ENCODE peak calls at places on chromosome 15, in seven cellular contexts. A is SK-N-SH, D is GM12891, P is stomach, N is HCT116, Y is sigmoid colon, I is HL-60. H is an unnamed sample.

GRCh38 chr15:44584162-44584749 is 47.3 kb downstream of the EIF3J start:
- DNase-seq in Y (no peak), D (no peak), I (no peak), N (peak), P (peak), A (peak), H (peak)

GRCh38 chr15:64149424-64150235 is 1.9 kb upstream of the SNX22 start:
- DNase-seq in Y (no peak), N (no peak), A (no peak), P (no peak), D (no peak), I (no peak), H (no peak)

GRCh38 chr15:76588811-76589747 is 252.5 kb downstream of the ISL2 start:
- DNase-seq in N (no peak), P (no peak), I (no peak), D (no peak), Y (no peak), A (no peak), H (peak)

GRCh38 chr15:81074773-81075172 is 59.3 kb upstream of the CFAP161 start:
- DNase-seq in A (no peak), D (no peak), P (no peak), N (no peak), I (no peak), Y (no peak), H (no peak)

GRCh38 chr15:31598620-31599019 is 272.0 kb downstream of the KLF13 start:
- DNase-seq in A (no peak), I (no peak), N (no peak), D (no peak), P (no peak), Y (no peak), H (peak)

GRCh38 chr15:92304239-92304975 is 89.3 kb upstream of the ST8SIA2 start:
- DNase-seq in P (no peak), N (no peak), Y (no peak), A (no peak), D (no peak), I (no peak), H (no peak)

GRCh38 chr15:57118013-57118799 is 199.8 kb downstream of the TCF12 start:
- DNase-seq in N (peak), Y (no peak), D (no peak), P (no peak), A (no peak), I (no peak), H (no peak)

GRCh38 chr15:69311319-69311721 is 12.6 kb downstream of the PAQR5 start:
- DNase-seq in N (no peak), Y (no peak), P (no peak), I (no peak), D (no peak), A (no peak), H (no peak)

GRCh38 chr15:94844533-94845390 is 613.4 kb downstream of the MCTP2 start:
- DNase-seq in N (no peak), A (peak), I (no peak), Y (peak), P (peak), D (no peak), H (peak)

GRCh38 chr15:70272565-70273355 is 175.0 kb upstream of the TLE3 start:
- DNase-seq in P (no peak), A (peak), I (no peak), N (no peak), Y (peak), D (no peak), H (no peak)

GRCh38 chr15:101201411-101202174 is 50.3 kb downstream of the CHSY1 start:
- DNase-seq in N (peak), A (peak), D (no peak), P (peak), I (peak), Y (peak), H (peak)

GRCh38 chr15:55289573-55290360 is at the start of gene RAB27A:
- DNase-seq in N (peak), I (no peak), P (peak), A (peak), D (peak), Y (peak), H (peak)

GRCh38 chr15:62972814-62973213 is 69.7 kb upstream of the TPM1 start:
- DNase-seq in Y (no peak), P (no peak), D (no peak), I (no peak), A (no peak), N (no peak), H (no peak)

GRCh38 chr15:71752604-71753289 is 57.6 kb upstream of the NR2E3 start:
- DNase-seq in N (peak), D (peak), A (peak), I (no peak), P (no peak), Y (no peak), H (peak)

GRCh38 chr15:95826388-95826781 is 504.1 kb upstream of the NR2F2 start:
- DNase-seq in Y (no peak), I (no peak), N (no peak), D (no peak), A (no peak), P (no peak), H (no peak)

GRCh38 chr15:60682115-60682514 is 203.2 kb upstream of the ICE2 start:
- DNase-seq in A (no peak), N (no peak), D (no peak), P (no peak), Y (no peak), I (no peak), H (no peak)

GRCh38 chr15:41983621-41984571 is 11.5 kb upstream of the EHD4 start:
- DNase-seq in N (no peak), P (peak), Y (peak), A (no peak), I (no peak), D (no peak), H (peak)

GRCh38 chr15:60477164-60477563 is 1.8 kb downstream of the ICE2 start:
- DNase-seq in D (no peak), N (no peak), P (no peak), Y (no peak), I (no peak), A (no peak), H (no peak)

GRCh38 chr15:47366884-47367283 is 350.4 kb upstream of the SEMA6D start:
- DNase-seq in D (no peak), P (no peak), Y (no peak), I (no peak), N (no peak), A (no peak), H (no peak)

GRCh38 chr15:93152264-93152884 is 63.4 kb upstream of the RGMA start:
- DNase-seq in D (no peak), I (no peak), P (no peak), Y (no peak), N (no peak), A (no peak), H (peak)

GRCh38 chr15:90019611-90020010 is 18.5 kb downstream of the ZNF710 start:
- DNase-seq in D (no peak), I (no peak), A (no peak), P (no peak), N (no peak), Y (peak), H (peak)

GRCh38 chr15:90022345-90022744 is 21.2 kb downstream of the ZNF710 start:
- DNase-seq in P (no peak), Y (peak), A (no peak), D (no peak), I (no peak), N (no peak), H (peak)

GRCh38 chr15:90021108-90021507 is 20.0 kb downstream of the ZNF710 start:
- DNase-seq in N (no peak), A (no peak), Y (peak), I (no peak), P (no peak), D (no peak), H (peak)

GRCh38 chr15:90018216-90018831 is 17.2 kb downstream of the ZNF710 start:
- DNase-seq in D (no peak), Y (peak), A (no peak), P (no peak), N (no peak), I (no peak), H (peak)

GRCh38 chr15:90020041-90020735 is 19.1 kb downstream of the ZNF710 start:
- DNase-seq in P (no peak), D (no peak), N (no peak), A (no peak), Y (peak), I (no peak), H (peak)
- TF ChIP-seq POLR2AphosphoS5 in P (no peak), D (no peak), N (no peak), A (no peak), Y (no peak), I (peak), H (no peak)

GRCh38 chr15:74584779-74585178 is 30.9 kb upstream of the CLK3 start:
- DNase-seq in D (no peak), Y (no peak), I (no peak), P (no peak), A (peak), N (no peak), H (no peak)
- TF ChIP-seq POLR2AphosphoS5 in D (no peak), Y (no peak), I (no peak), P (no peak), A (no peak), N (no peak), H (no peak)

DNA sequence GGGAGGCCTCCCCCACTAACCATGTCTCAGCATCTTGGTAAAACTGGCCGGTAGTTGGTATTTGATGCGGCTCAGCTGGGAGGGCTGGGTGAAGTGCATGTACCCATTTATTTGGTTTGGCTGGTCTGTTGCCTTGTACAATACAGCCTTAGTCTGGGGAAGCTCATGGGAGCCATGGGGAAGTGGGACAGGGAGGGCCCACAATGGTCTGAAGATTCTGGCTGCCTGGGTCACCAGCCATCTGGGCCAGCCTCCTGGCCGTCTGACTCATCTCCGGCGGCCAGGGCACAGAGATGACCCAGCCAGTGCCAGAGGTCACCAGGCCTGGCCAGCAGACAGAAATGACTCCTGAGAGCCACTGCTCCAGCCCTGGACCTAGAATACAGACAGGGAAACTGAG is 51.6 kb upstream of the SMAD6 start:
- DNase-seq in I (no peak), N (no peak), Y (no peak), A (no peak), D (no peak), P (no peak), H (no peak)
- TF ChIP-seq POLR2AphosphoS5 in I (no peak), N (no peak), Y (no peak), A (no peak), D (no peak), P (no peak), H (no peak)

DNA sequence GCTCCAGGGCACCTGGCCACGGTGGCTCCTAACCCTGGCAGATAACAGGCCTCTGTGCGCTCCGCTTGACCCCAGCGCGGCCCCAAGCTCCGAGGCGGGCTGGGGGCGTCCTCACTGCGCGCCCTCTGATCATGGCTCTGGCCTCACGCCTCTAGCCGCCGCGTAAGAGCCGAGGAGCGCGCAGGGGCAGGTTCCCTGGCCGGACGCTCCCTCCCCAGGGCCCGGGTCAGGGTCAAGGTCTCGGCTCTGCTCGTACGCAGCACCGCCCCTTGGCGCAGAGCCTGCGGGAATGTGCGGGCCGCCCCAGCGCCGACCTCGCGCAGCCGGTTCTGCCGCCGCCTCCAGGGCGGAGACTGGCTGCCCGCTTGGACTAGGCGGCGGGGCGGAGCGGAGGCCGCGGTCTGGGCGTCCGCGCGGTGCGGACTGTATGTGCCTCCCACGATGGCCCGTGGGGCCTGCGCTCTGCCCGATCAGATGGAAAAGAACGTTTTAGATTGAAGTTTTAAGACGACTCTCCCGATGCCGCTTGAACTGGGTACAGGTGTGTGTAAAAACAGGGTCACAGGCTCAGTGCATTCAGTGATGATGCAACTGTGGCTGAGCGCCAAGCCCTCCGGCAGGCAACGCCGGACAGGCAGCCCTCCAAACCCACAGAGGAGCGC is 40.8 kb downstream of the CHST14 start:
- DNase-seq in Y (peak), D (peak), N (no peak), A (peak), I (peak), P (peak), H (peak)
- TF ChIP-seq POLR2AphosphoS5 in Y (no peak), D (no peak), N (peak), A (no peak), I (no peak), P (no peak), H (peak)

GRCh38 chr15:33066584-33066983 is 127.9 kb downstream of the FMN1 start:
- DNase-seq in I (no peak), D (no peak), Y (no peak), P (no peak), N (no peak), A (no peak), H (peak)

GRCh38 chr15:33069161-33069560 is 125.4 kb downstream of the FMN1 start:
- DNase-seq in I (no peak), A (no peak), P (no peak), Y (no peak), N (no peak), D (no peak), H (no peak)

GRCh38 chr15:33067456-33067855 is 127.1 kb downstream of the FMN1 start:
- DNase-seq in A (no peak), I (no peak), P (no peak), D (no peak), Y (no peak), N (no peak), H (no peak)

GRCh38 chr15:33068531-33068990 is 126.0 kb downstream of the FMN1 start:
- DNase-seq in I (no peak), D (no peak), N (no peak), P (peak), A (peak), Y (no peak), H (peak)

GRCh38 chr15:33068007-33068441 is 126.5 kb downstream of the FMN1 start:
- DNase-seq in P (peak), N (no peak), A (peak), I (peak), D (no peak), Y (peak), H (peak)
- TF ChIP-seq POLR2AphosphoS5 in P (no peak), N (no peak), A (no peak), I (no peak), D (no peak), Y (no peak), H (peak)

DNA sequence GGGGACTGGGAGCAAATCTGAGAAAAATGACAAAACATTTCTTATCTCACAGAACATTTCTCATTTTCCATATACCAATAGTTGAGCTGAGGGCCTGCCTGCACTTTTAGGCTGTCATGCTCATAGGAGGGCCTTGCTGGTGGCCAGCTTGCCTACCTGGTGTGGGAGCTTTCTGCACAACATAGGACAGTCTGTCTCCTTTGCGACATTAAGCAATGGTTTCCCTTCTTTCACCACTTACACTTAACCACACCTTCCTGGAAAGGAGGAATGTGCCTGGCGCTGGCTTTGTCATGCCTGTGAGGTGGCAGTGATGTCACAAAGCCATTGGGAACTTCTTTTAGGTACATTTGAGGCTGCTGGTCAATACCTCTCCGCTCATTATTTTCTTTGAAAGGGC is 5.7 kb downstream of the SNAPC5 start:
- DNase-seq in Y (no peak), A (no peak), D (no peak), P (no peak), I (no peak), N (no peak), H (no peak)
- TF ChIP-seq POLR2AphosphoS5 in Y (no peak), A (no peak), D (no peak), P (no peak), I (peak), N (no peak), H (no peak)

DNA sequence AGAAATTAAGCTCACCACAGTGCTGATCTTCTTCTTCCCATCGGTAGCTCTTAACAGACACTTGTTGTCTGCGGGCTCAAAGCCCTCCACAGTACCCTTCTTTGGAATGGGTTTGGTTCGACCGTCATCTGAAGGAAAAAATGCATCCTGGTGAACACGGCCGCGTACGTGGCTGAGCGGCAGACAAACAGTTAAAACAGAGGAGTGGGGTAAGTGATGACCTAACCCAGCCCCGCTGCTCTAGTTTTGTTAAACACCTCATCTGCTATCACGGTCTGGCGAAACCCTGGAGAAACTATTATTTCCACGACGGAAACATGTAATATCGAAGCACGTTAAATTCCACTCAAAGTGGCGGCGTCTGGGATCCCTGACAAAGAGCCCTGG is 721 bp downstream of the SRP14 start:
- DNase-seq in D (no peak), Y (no peak), A (peak), N (no peak), I (no peak), P (no peak), H (no peak)
- TF ChIP-seq POLR2AphosphoS5 in D (no peak), Y (no peak), A (no peak), N (no peak), I (no peak), P (no peak), H (no peak)

GRCh38 chr15:39584662-39585393 is 3.9 kb downstream of the THBS1 start:
- DNase-seq in N (no peak), A (no peak), D (no peak), Y (no peak), I (no peak), P (no peak), H (no peak)

GRCh38 chr15:39585394-39585841 is 4.5 kb downstream of the THBS1 start:
- DNase-seq in Y (no peak), N (no peak), D (no peak), A (no peak), I (no peak), P (no peak), H (peak)

GRCh38 chr15:39582977-39583585 is 2.2 kb downstream of the THBS1 start:
- DNase-seq in D (no peak), N (no peak), P (no peak), Y (no peak), I (no peak), A (no peak), H (no peak)

GRCh38 chr15:39583586-39584265 is 2.8 kb downstream of the THBS1 start:
- DNase-seq in I (no peak), P (no peak), Y (peak), N (no peak), D (no peak), A (peak), H (peak)

GRCh38 chr15:39584266-39584659 is 3.4 kb downstream of the THBS1 start:
- DNase-seq in P (no peak), D (no peak), I (no peak), A (no peak), Y (no peak), N (no peak), H (no peak)
- TF ChIP-seq POLR2AphosphoS5 in P (no peak), D (no peak), I (no peak), A (no peak), Y (no peak), N (no peak), H (no peak)

DNA sequence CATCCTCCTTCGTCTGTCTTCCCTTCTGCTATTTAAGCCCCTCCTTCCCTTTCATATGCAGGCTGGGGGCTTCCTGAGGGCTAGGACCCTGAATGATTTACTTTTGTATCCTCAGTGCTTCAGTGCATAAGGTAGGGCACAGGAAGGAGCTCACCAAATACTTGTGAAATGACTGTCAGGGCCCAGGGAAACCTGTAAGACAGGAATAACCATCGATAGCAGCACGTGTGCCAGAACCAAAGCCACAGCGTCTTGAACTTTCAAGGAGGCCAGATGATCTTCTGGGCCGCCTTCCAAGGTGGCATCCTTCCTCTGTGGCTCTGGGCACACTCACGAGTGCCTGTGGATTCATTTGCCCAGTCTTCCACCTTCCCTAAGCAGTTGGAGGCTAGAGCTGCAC is 3.9 kb downstream of the TMED3 start:
- DNase-seq in D (no peak), A (no peak), Y (no peak), I (no peak), N (no peak), P (peak), H (no peak)
- TF ChIP-seq POLR2AphosphoS5 in D (no peak), A (no peak), Y (no peak), I (no peak), N (no peak), P (no peak), H (no peak)

GRCh38 chr15:84822774-84823579 is 5.8 kb downstream of the ALPK3 start:
- DNase-seq in P (no peak), N (no peak), D (no peak), Y (peak), A (peak), I (no peak), H (no peak)

GRCh38 chr15:84826369-84826823 is 9.2 kb downstream of the ALPK3 start:
- DNase-seq in P (peak), N (peak), I (no peak), D (peak), Y (no peak), A (no peak), H (peak)

GRCh38 chr15:84821501-84822021 is 4.4 kb downstream of the ALPK3 start:
- DNase-seq in Y (no peak), D (no peak), I (no peak), A (no peak), P (no peak), N (no peak), H (no peak)

GRCh38 chr15:84823580-84823878 is 6.4 kb downstream of the ALPK3 start:
- DNase-seq in N (no peak), Y (no peak), A (no peak), I (no peak), D (no peak), P (no peak), H (no peak)

GRCh38 chr15:84824260-84824690 is 7.1 kb downstream of the ALPK3 start:
- DNase-seq in Y (peak), A (no peak), I (no peak), P (no peak), N (no peak), D (no peak), H (peak)
- TF ChIP-seq POLR2AphosphoS5 in Y (peak), A (no peak), I (no peak), P (peak), N (no peak), D (no peak), H (peak)

H was measured in transverse colon.